ENCODE peak calls at places on chromosomes 5 and 9, in eight cellular contexts. A, E, U, D, Q, H, C and V are unnamed samples.

GRCh38 chr9:86867658-86868313 is 79.5 kb downstream of the GAS1 start:
- DNase-seq in U (no peak), D (no peak), C (no peak), E (no peak), H (no peak), A (no peak), Q (peak; percentile 26), V (no peak)

GRCh38 chr9:136859821-136860269 is 6.3 kb downstream of the EDF1 start:
- DNase-seq in C (no peak), D (no peak), H (no peak), U (peak; percentile 83), Q (no peak), A (peak; percentile 48), E (no peak), V (peak; percentile 3)

GRCh38 chr5:134526483-134527155 is 1.1 kb downstream of the JADE2 start:
- DNase-seq in D (peak; percentile 88), E (peak; percentile 82), A (peak; percentile 84), U (peak; percentile 87), Q (peak; percentile 82), H (no peak), C (peak; percentile 82), V (peak; percentile 51)

GRCh38 chr5:137320056-137321045 is 178.8 kb downstream of the SPOCK1 start:
- DNase-seq in Q (peak; percentile 29), C (no peak), D (peak; percentile 69), H (peak; percentile 54), U (peak; percentile 40), A (peak; percentile 49), E (peak; percentile 19), V (no peak)

GRCh38 chr5:34685485-34686197 is 29.5 kb downstream of the RAI14 start:
- DNase-seq in U (no peak), C (no peak), E (no peak), H (peak; percentile 67), Q (no peak), A (no peak), D (peak; percentile 92), V (no peak)

GRCh38 chr9:86242012-86242411 is 17.4 kb downstream of the C9orf153 start:
- DNase-seq in Q (no peak), H (no peak), D (no peak), U (peak; percentile 38), C (no peak), A (no peak), E (no peak), V (no peak)

GRCh38 chr9:121984726-121985402 is 108.2 kb downstream of the TTLL11 start:
- DNase-seq in D (peak; percentile 94), C (peak; percentile 47), H (no peak), A (no peak), Q (no peak), E (no peak), U (no peak), V (no peak)

GRCh38 chr5:6788956-6789649 is 75.9 kb downstream of the TENT4A start:
- DNase-seq in D (no peak), H (no peak), E (no peak), A (no peak), Q (no peak), U (no peak), C (no peak), V (no peak)

GRCh38 chr5:56986631-56986957 is 34.7 kb upstream of the MIER3 start:
- DNase-seq in C (no peak), H (peak; percentile 13), D (peak; percentile 71), Q (no peak), U (no peak), A (no peak), E (no peak), V (no peak)

GRCh38 chr5:61523997-61524396 is 191.9 kb downstream of the ZSWIM6 start:
- DNase-seq in D (no peak), H (no peak), U (no peak), C (no peak), A (no peak), Q (no peak), E (no peak), V (no peak)

GRCh38 chr5:53543401-53543800 is 17.0 kb upstream of the NDUFS4 start:
- DNase-seq in C (no peak), A (no peak), U (no peak), E (no peak), H (no peak), D (peak; percentile 18), Q (no peak), V (no peak)

GRCh38 chr5:156475831-156476551 is 149.0 kb downstream of the SGCD start:
- DNase-seq in Q (no peak), A (no peak), H (peak; percentile 70), U (peak; percentile 22), D (peak; percentile 98), E (peak; percentile 58), C (peak; percentile 34), V (no peak)

GRCh38 chr5:150257424-150257823 is 32.1 kb downstream of the CAMK2A start:
- DNase-seq in H (no peak), E (no peak), D (no peak), Q (no peak), A (no peak), U (no peak), C (no peak), V (no peak)

GRCh38 chr5:173880306-173880985 is 7.7 kb upstream of the CPEB4 start:
- DNase-seq in E (no peak), Q (no peak), U (no peak), A (no peak), H (peak; percentile 33), C (no peak), D (peak; percentile 94), V (no peak)

GRCh38 chr5:136619556-136619955 is 254.2 kb upstream of the TRPC7 start:
- DNase-seq in D (no peak), A (no peak), U (no peak), H (no peak), E (no peak), Q (no peak), C (no peak), V (no peak)

GRCh38 chr9:69885474-69885929 is 64.9 kb downstream of the CFAP95 start:
- DNase-seq in E (no peak), H (peak; percentile 71), A (no peak), D (peak; percentile 26), U (peak; percentile 25), C (no peak), Q (no peak), V (no peak)

GRCh38 chr9:98383758-98384157 is 128.3 kb upstream of the TBC1D2 start:
- DNase-seq in D (peak; percentile 46), E (no peak), C (no peak), H (peak; percentile 19), A (no peak), U (no peak), Q (no peak), V (no peak)

GRCh38 chr9:129714393-129715051 is 38.3 kb downstream of the PTGES start:
- DNase-seq in D (peak; percentile 84), Q (no peak), H (no peak), U (no peak), E (no peak), A (no peak), C (no peak), V (no peak)

GRCh38 chr5:168177831-168178450 is 113.5 kb upstream of the WWC1 start:
- DNase-seq in Q (no peak), D (no peak), A (no peak), U (no peak), E (no peak), C (no peak), H (no peak), V (no peak)

GRCh38 chr5:59799668-59800374 is 93.7 kb downstream of the PDE4D start:
- DNase-seq in D (peak; percentile 68), E (no peak), C (no peak), H (peak; percentile 68), Q (no peak), A (no peak), U (peak; percentile 38), V (no peak)

GRCh38 chr5:168125445-168126199 is 165.8 kb upstream of the WWC1 start:
- DNase-seq in D (no peak), E (no peak), A (no peak), U (no peak), Q (no peak), H (no peak), C (no peak), V (no peak)

GRCh38 chr5:120463991-120464626 is at the start of gene PRR16:
- DNase-seq in H (peak; percentile 23), Q (peak; percentile 28), A (peak; percentile 41), C (peak; percentile 69), D (peak; percentile 93), U (peak; percentile 23), E (peak; percentile 62), V (no peak)

GRCh38 chr5:140293091-140293996 is 9.6 kb downstream of the PFDN1 start:
- DNase-seq in Q (no peak), E (no peak), C (no peak), H (no peak), U (no peak), A (no peak), D (peak; percentile 52), V (no peak)

GRCh38 chr5:141411575-141411974 is 1.2 kb upstream of the PCDHGA10 start:
- DNase-seq in U (no peak), D (no peak), A (no peak), Q (no peak), H (no peak), C (no peak), E (no peak), V (no peak)
- H3K9me3 ChIP-seq in U (peaks cover 9% of the 10 kb centered on the region), D (no peaks in the 10 kb centered on the region), A (peaks cover 5% of the 10 kb centered on the region), Q (peaks cover 91% of the 10 kb centered on the region), H (peaks cover 36% of the 10 kb centered on the region), C (peaks cover 7% of the 10 kb centered on the region), E (peaks cover 97% of the 10 kb centered on the region), V (peaks cover 5% of the 10 kb centered on the region)

GRCh38 chr5:37283214-37283820 is 34.1 kb upstream of the CPLANE1 start:
- DNase-seq in E (no peak), Q (no peak), C (no peak), U (no peak), H (peak; percentile 27), D (no peak), A (no peak), V (no peak)
- H3K9me3 ChIP-seq in E (no peaks in the 10 kb centered on the region), Q (peaks cover 33% of the 10 kb centered on the region), C (no peaks in the 10 kb centered on the region), U (no peaks in the 10 kb centered on the region), H (peaks cover 45% of the 10 kb centered on the region), D (no peaks in the 10 kb centered on the region), A (no peaks in the 10 kb centered on the region), V (no peaks in the 10 kb centered on the region)

DNA sequence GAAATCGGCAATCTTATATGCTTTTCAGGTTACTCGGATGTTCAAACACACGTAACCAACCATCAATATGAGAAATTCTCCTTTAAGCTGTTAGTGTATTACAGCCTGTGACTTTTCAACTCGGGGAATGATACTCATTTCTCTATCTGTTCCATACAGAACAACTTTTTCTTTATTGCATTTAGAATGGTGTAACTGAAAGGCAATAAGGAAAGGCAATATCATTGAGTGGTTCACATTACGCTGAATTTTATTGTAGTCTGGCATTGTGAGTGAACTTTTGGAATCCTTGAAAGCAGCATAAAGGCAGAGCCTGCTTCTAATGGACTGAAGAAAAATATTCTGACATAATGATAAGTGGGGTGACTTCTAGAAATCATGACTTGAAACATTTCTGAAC is 54.4 kb upstream of the MEF2C start:
- DNase-seq in C (no peak), A (no peak), H (no peak), U (no peak), D (no peak), Q (no peak), E (no peak), V (no peak)
- H3K9me3 ChIP-seq in C (no peaks in the 10 kb centered on the region), A (no peaks in the 10 kb centered on the region), H (no peaks in the 10 kb centered on the region), U (no peaks in the 10 kb centered on the region), D (no peaks in the 10 kb centered on the region), Q (no peaks in the 10 kb centered on the region), E (no peaks in the 10 kb centered on the region), V (no peaks in the 10 kb centered on the region)

DNA sequence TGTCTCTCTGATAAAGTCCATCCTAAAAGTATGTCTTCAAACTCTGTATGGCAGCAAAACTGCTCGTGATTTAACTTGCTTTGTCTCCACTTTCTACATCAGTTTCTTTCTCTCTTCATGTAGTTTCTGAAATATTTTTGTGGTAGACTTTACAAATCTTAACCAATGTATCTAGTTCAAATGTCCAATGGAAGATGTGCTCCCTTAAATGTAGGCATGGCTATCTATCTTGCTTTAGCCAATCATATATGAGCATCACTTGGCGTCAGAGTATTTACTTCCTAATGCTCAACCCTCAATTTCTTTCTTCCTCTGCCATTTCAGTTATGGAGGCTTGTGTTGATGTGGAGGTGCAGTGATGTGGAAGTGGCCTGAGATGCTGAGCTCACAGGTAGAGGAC is 206.1 kb upstream of the ZNF608 start:
- DNase-seq in A (no peak), Q (no peak), D (no peak), H (no peak), U (no peak), E (no peak), C (no peak), V (no peak)
- H3K9me3 ChIP-seq in A (no peaks in the 10 kb centered on the region), Q (no peaks in the 10 kb centered on the region), D (no peaks in the 10 kb centered on the region), H (no peaks in the 10 kb centered on the region), U (no peaks in the 10 kb centered on the region), E (no peaks in the 10 kb centered on the region), C (no peaks in the 10 kb centered on the region), V (no peaks in the 10 kb centered on the region)